ENCODE peak calls at places on chromosome 4, in ten cellular contexts. R is HEK293T, H is heart right ventricle, P is psoas muscle, E is Daoy, I is H7, T is AG08396, M is right cardiac atrium, S is lower leg skin, Z is activated T-helper 1 cell treated with Interleukin-2 at 50 U/mL for 16 hours. V is an unnamed sample.

GRCh38 chr4:113146876-113147358 is 97.5 kb downstream of the ANK2 start:
- DNase-seq in R (no peak), H (no peak), P (no peak), E (no peak), I (no peak), T (no peak), M (no peak), S (no peak), Z (no peak), V (no peak)

GRCh38 chr4:188138227-188138626 is 1.0 kb upstream of the TRIML1 start:
- DNase-seq in R (no peak), H (no peak), P (no peak), E (peak; percentile 13), I (no peak), T (no peak), M (no peak), S (peak; percentile 60), Z (no peak), V (no peak)

GRCh38 chr4:89838005-89838404 is 1.0 kb upstream of the SNCA start:
- DNase-seq in R (peak; percentile 52), H (no peak), P (no peak), E (peak; percentile 11), I (peak; percentile 30), T (peak; percentile 10), M (no peak), S (no peak), Z (no peak), V (no peak)

GRCh38 chr4:188012546-188012945 is 17.0 kb downstream of the ZFP42 start:
- DNase-seq in R (no peak), H (no peak), P (no peak), E (peak; percentile 37), I (no peak), T (no peak), M (no peak), S (no peak), Z (no peak), V (no peak)

GRCh38 chr4:77818077-77818666 is 996 bp downstream of the CNOT6L start:
- DNase-seq in R (peak; percentile 70), H (peak; percentile 82), P (peak; percentile 81), E (peak; percentile 78), I (peak; percentile 71), T (peak; percentile 85), M (peak; percentile 79), S (peak; percentile 93), Z (peak; percentile 30), V (peak; percentile 71)

GRCh38 chr4:73451404-73451803 is 15.4 kb downstream of the AFP start:
- DNase-seq in R (no peak), H (no peak), P (no peak), E (peak; percentile 62), I (peak; percentile 25), T (peak; percentile 20), M (no peak), S (no peak), Z (no peak), V (peak; percentile 85)

GRCh38 chr4:156158747-156159146 is 205.1 kb upstream of the CTSO start:
- DNase-seq in R (no peak), H (no peak), P (no peak), E (no peak), I (no peak), T (no peak), M (no peak), S (no peak), Z (no peak), V (no peak)

GRCh38 chr4:85964298-85964697 is 395.6 kb downstream of the MAPK10 start:
- DNase-seq in R (no peak), H (no peak), P (no peak), E (no peak), I (no peak), T (no peak), M (no peak), S (no peak), Z (no peak), V (no peak)

GRCh38 chr4:156962551-156962974 is 9.0 kb downstream of the PDGFC start:
- DNase-seq in R (no peak), H (no peak), P (no peak), E (no peak), I (no peak), T (peak; percentile 63), M (no peak), S (peak; percentile 89), Z (no peak), V (peak; percentile 89)

GRCh38 chr4:95363579-95363965 is 185.2 kb downstream of the UNC5C start:
- DNase-seq in R (no peak), H (no peak), P (no peak), E (no peak), I (no peak), T (no peak), M (no peak), S (no peak), Z (no peak), V (no peak)

GRCh38 chr4:107548211-107548905 is 171.7 kb downstream of the PAPSS1 start:
- DNase-seq in R (no peak), H (no peak), P (no peak), E (no peak), I (no peak), T (no peak), M (no peak), S (no peak), Z (no peak), V (peak; percentile 19)

GRCh38 chr4:2837110-2837903 is 6.3 kb upstream of the ADD1 start:
- DNase-seq in R (no peak), H (no peak), P (no peak), E (no peak), I (peak; percentile 69), T (peak; percentile 4), M (no peak), S (peak; percentile 84), Z (no peak), V (no peak)

GRCh38 chr4:2081540-2081939 is 22.4 kb downstream of the NAT8L start:
- DNase-seq in R (no peak), H (no peak), P (no peak), E (no peak), I (no peak), T (no peak), M (no peak), S (peak; percentile 66), Z (no peak), V (no peak)